ENCODE peak calls at places on chromosomes 3 and 15, in four cellular contexts. O is WERI-Rb-1, U is BJ, K is SK-N-SH. S is an unnamed sample.

GRCh38 chr15:44427756-44428724 is 611 bp downstream of the CTDSPL2 start:
- DNase-seq in O (no peak), K (peak; percentile 63), U (no peak), S (no peak)

GRCh38 chr15:25655168-25655956 is 207.8 kb downstream of the ATP10A start:
- DNase-seq in O (no peak), K (no peak), U (no peak), S (no peak)

GRCh38 chr3:129673012-129673411 is 66.5 kb upstream of the PLXND1 start:
- DNase-seq in O (no peak), U (no peak), K (no peak), S (no peak)

GRCh38 chr3:30752961-30753360 is 141.5 kb downstream of the GADL1 start:
- DNase-seq in O (no peak), K (no peak), U (no peak), S (peak; percentile 61)

GRCh38 chr3:167078070-167078622 is 302.0 kb downstream of the ZBBX start:
- DNase-seq in U (no peak), K (no peak), O (no peak), S (no peak)

GRCh38 chr3:159732172-159733111 is 256.2 kb upstream of the IL12A start:
- DNase-seq in O (no peak), K (no peak), U (peak; percentile 72), S (no peak)

GRCh38 chr3:39118931-39119660 is 11.6 kb downstream of the TTC21A start:
- DNase-seq in O (no peak), K (no peak), U (no peak), S (no peak)

GRCh38 chr15:72086010-72086697 is 31.8 kb downstream of the MYO9A start:
- DNase-seq in O (no peak), K (no peak), U (no peak), S (no peak)

GRCh38 chr3:116028157-116028556 is 404.8 kb downstream of the GAP43 start:
- DNase-seq in O (no peak), K (no peak), U (no peak), S (no peak)

GRCh38 chr3:64890466-64890865 is 202.7 kb upstream of the ADAMTS9 start:
- DNase-seq in K (no peak), U (no peak), O (no peak), S (no peak)

GRCh38 chr3:112132088-112132487 is 960 bp downstream of the GCSAM start:
- DNase-seq in U (no peak), K (no peak), O (no peak), S (no peak)

GRCh38 chr15:101533371-101534140 is 44.0 kb upstream of the PCSK6 start:
- DNase-seq in U (no peak), K (no peak), O (no peak), S (no peak)

GRCh38 chr15:33104276-33104675 is 90.2 kb downstream of the FMN1 start:
- DNase-seq in K (no peak), U (peak; percentile 74), O (no peak), S (peak; percentile 42)

GRCh38 chr3:87968668-87969067 is 90.1 kb downstream of the CGGBP1 start:
- DNase-seq in K (no peak), U (no peak), O (no peak), S (no peak)

GRCh38 chr15:25248583-25249235 is 190.1 kb downstream of the UBE3A start:
- DNase-seq in K (no peak), U (no peak), O (no peak), S (no peak)

GRCh38 chr3:172054115-172054764 is 14.9 kb downstream of the FNDC3B start:
- DNase-seq in U (no peak), O (no peak), K (no peak), S (no peak)

GRCh38 chr3:69320867-69321266 is 65.0 kb downstream of the FRMD4B start:
- DNase-seq in U (no peak), K (no peak), O (peak; percentile 19), S (no peak)

GRCh38 chr15:63332367-63333078 is 49.1 kb downstream of the CA12 start:
- DNase-seq in O (no peak), U (peak; percentile 43), K (peak; percentile 50), S (peak; percentile 66)

GRCh38 chr3:154235330-154235729 is 89.0 kb downstream of the DHX36 start:
- DNase-seq in K (no peak), U (no peak), O (no peak), S (peak; percentile 18)

GRCh38 chr3:129173206-129173605 is 10.5 kb downstream of the CNBP start:
- DNase-seq in K (no peak), U (no peak), O (no peak), S (no peak)

GRCh38 chr15:41241251-41241964 is 10.3 kb downstream of the CHP1 start:
- DNase-seq in U (no peak), O (no peak), K (peak; percentile 78), S (no peak)

GRCh38 chr15:75352186-75352585 is 5.3 kb downstream of the NEIL1 start:
- DNase-seq in U (no peak), K (peak; percentile 25), O (no peak), S (no peak)

GRCh38 chr3:98770261-98771039 is 7.3 kb downstream of the ST3GAL6 start:
- DNase-seq in K (no peak), O (no peak), U (no peak), S (no peak)

GRCh38 chr3:25843332-25843731 is 53.4 kb downstream of the OXSM start:
- DNase-seq in O (no peak), K (no peak), U (no peak), S (no peak)

GRCh38 chr15:56754993-56755392 is 21.7 kb upstream of the ZNF280D start:
- DNase-seq in K (peak; percentile 20), U (peak; percentile 68), O (no peak), S (no peak)

GRCh38 chr3:58063424-58063823 is 55.2 kb downstream of the FLNB start:
- DNase-seq in O (no peak), K (no peak), U (no peak), S (no peak)

GRCh38 chr3:123725652-123726400 is 141.0 kb upstream of the HACD2 start:
- DNase-seq in K (no peak), U (no peak), O (no peak), S (no peak)

GRCh38 chr15:51751687-51752683 is 588 bp downstream of the TMOD2 start:
- DNase-seq in O (peak; percentile 48), U (no peak), K (peak; percentile 34), S (no peak)

GRCh38 chr3:3532544-3532943 is 266.7 kb upstream of the LRRN1 start:
- DNase-seq in O (no peak), K (no peak), U (no peak), S (no peak)

GRCh38 chr3:49476563-49476962 is 6.5 kb downstream of the DAG1 start:
- DNase-seq in K (no peak), O (no peak), U (no peak), S (no peak)

GRCh38 chr15:64149424-64150235 is 1.9 kb upstream of the SNX22 start:
- DNase-seq in O (peak; percentile 43), K (no peak), U (no peak), S (no peak)

GRCh38 chr3:52150357-52150756 is 3.9 kb downstream of the POC1A start:
- DNase-seq in K (no peak), O (no peak), U (no peak), S (no peak)

GRCh38 chr3:98095870-98096269 is 8.9 kb downstream of the OR5AC2 start:
- DNase-seq in U (no peak), K (no peak), O (no peak), S (no peak)

GRCh38 chr3:172808969-172809546 is 58.5 kb downstream of the ECT2 start:
- DNase-seq in U (no peak), K (no peak), O (no peak), S (no peak)

GRCh38 chr3:129605593-129606521 is 619 bp downstream of the PLXND1 start:
- DNase-seq in O (peak; percentile 52), K (peak; percentile 78), U (no peak), S (no peak)

GRCh38 chr3:50483374-50483773 is 20.1 kb downstream of the CACNA2D2 start:
- DNase-seq in U (no peak), K (no peak), O (no peak), S (no peak)

GRCh38 chr3:159892171-159892791 is 96.4 kb upstream of the IL12A start:
- DNase-seq in K (no peak), O (no peak), U (no peak), S (no peak)

GRCh38 chr3:99669879-99670555 is 31.6 kb downstream of the COL8A1 start:
- DNase-seq in K (no peak), U (no peak), O (no peak), S (no peak)

GRCh38 chr3:1404270-1404669 is 311.4 kb downstream of the CNTN6 start:
- DNase-seq in O (peak; percentile 33), U (no peak), K (no peak), S (peak; percentile 85)

GRCh38 chr3:155327430-155327829 is 33.9 kb upstream of the STRIT1 start:
- DNase-seq in U (no peak), O (no peak), K (no peak), S (no peak)

GRCh38 chr3:10206166-10206511 is 41.4 kb downstream of the IRAK2 start:
- DNase-seq in U (no peak), O (no peak), K (peak; percentile 64), S (no peak)
- H3K36me3 ChIP-seq in U (peaks cover under 1% of the 10 kb centered on the region), O (no peaks in the 10 kb centered on the region), K (no peaks in the 10 kb centered on the region), S (peaks cover 2% of the 10 kb centered on the region)

DNA sequence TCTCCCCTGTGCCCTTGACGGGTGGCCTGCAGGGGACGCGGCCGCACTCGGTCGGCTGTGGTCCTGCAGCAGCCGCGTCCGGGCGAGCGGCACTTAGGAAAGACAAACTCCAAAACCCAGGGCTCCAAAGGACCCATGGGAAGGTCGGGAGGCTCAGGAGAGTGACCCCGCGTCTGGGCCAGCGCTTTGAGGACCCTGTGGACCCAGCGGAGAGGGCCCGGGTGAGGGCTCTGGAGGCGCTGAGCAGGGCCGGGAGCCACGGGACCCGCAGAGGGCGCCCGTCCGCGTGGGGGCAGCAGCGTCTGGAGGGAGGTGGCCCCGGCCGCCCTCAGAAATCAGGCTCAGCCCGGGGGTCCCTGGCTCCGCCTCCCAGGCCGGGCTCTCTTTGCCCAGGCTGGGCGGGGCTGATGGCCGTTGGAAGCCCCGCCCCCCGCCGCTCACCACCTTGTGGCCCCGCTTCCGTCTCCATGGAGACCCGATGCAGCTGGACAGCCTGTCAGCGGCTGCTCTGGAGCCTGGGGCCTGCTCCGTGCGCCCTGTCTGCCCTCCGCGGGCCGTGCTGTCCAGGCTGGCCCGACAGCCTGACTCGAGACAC is 34.6 kb upstream of the RPL32 start:
- DNase-seq in O (no peak), K (peak; percentile 93), U (no peak), S (no peak)
- TF ChIP-seq CTCF in O (no peak), K (no peak), U (peak; percentile 44), S (peak; percentile 33)

GRCh38 chr3:14660942-14661341 is 9.4 kb downstream of the CCDC174 start:
- DNase-seq in O (no peak), U (no peak), K (no peak), S (no peak)
- H3K36me3 ChIP-seq in O (peaks cover 90% of the 10 kb centered on the region), U (peaks cover 40% of the 10 kb centered on the region), K (peaks cover 93% of the 10 kb centered on the region), S (peaks cover 1% of the 10 kb centered on the region)

DNA sequence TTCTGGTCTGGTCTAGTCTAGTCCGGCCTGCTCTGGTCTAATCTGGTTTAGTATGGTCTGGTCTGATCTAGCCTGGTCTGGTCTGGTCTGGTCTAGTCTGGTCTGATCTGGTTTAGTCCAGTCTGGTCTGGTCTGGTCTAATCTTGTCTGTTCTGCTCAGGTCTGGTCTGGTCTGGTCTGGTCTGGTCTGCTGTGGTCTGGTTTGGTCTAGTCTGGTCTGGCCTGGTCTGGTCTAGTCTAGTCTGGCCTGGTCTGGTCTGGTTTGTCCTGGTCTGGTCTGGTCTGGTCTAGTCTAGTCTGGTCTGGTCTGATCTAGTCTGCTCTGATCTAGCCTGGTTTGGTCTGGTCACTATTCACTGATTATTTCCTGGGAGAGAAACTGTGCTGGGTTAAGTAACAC is 84.1 kb upstream of the PRR23E start:
- DNase-seq in O (no peak), U (no peak), K (no peak), S (no peak)
- TF ChIP-seq CTCF in O (no peak), U (no peak), K (no peak), S (no peak)

S was measured in kidney epithelial cell.